ENCODE peak calls at places on chromosomes 12 and 14, in eight cellular contexts. One of them, this sample, is unnamed.

GRCh38 chr14:45972416-45972815 is 679.2 kb downstream of the RPL10L start:
- DNase-seq in GM20000: no peak
- DNase-seq in neural crest cell: no peak
- DNase-seq in body of pancreas: no peak
- DNase-seq in activated T-helper 1 cell treated with anti-CD3 and anti-CD28 coated beads, Interleukin-2, amount 50 U/mL, for 16 hours: no peak
- DNase-seq in frontal cortex: no peak
- DNase-seq in RCC 7860: no peak
- DNase-seq in HCT116: no peak
- DNase-seq in this sample: no peak

GRCh38 chr14:92403981-92404380 is 81.0 kb downstream of the SLC24A4 start:
- DNase-seq in GM20000: no peak
- DNase-seq in activated T-helper 1 cell treated with anti-CD3 and anti-CD28 coated beads, Interleukin-2, amount 50 U/mL, for 16 hours: no peak
- DNase-seq in HCT116: no peak
- DNase-seq in RCC 7860: no peak
- DNase-seq in neural crest cell: no peak
- DNase-seq in frontal cortex: no peak
- DNase-seq in body of pancreas: no peak
- DNase-seq in this sample: no peak

GRCh38 chr12:6614513-6615177 is 7.5 kb upstream of the CHD4 start:
- DNase-seq in neural crest cell: no peak
- DNase-seq in HCT116: no peak
- DNase-seq in activated T-helper 1 cell treated with anti-CD3 and anti-CD28 coated beads, Interleukin-2, amount 50 U/mL, for 16 hours: no peak
- DNase-seq in GM20000: no peak
- DNase-seq in frontal cortex: no peak
- DNase-seq in body of pancreas: no peak
- DNase-seq in RCC 7860: no peak
- DNase-seq in this sample: no peak

GRCh38 chr12:72272731-72273498 is 745 bp downstream of the TRHDE start:
- DNase-seq in activated T-helper 1 cell treated with anti-CD3 and anti-CD28 coated beads, Interleukin-2, amount 50 U/mL, for 16 hours: no peak
- DNase-seq in frontal cortex: peak; percentile 10
- DNase-seq in RCC 7860: no peak
- DNase-seq in body of pancreas: peak; percentile 51
- DNase-seq in neural crest cell: peak; percentile 20
- DNase-seq in GM20000: peak; percentile 32
- DNase-seq in HCT116: no peak
- DNase-seq in this sample: peak; percentile 50

GRCh38 chr12:77402726-77403125 is 337.4 kb upstream of the E2F7 start:
- DNase-seq in activated T-helper 1 cell treated with anti-CD3 and anti-CD28 coated beads, Interleukin-2, amount 50 U/mL, for 16 hours: no peak
- DNase-seq in GM20000: no peak
- DNase-seq in HCT116: no peak
- DNase-seq in RCC 7860: no peak
- DNase-seq in frontal cortex: no peak
- DNase-seq in neural crest cell: no peak
- DNase-seq in body of pancreas: no peak
- DNase-seq in this sample: no peak

GRCh38 chr14:75977544-75977943 is 4.3 kb downstream of the TGFB3 start:
- DNase-seq in activated T-helper 1 cell treated with anti-CD3 and anti-CD28 coated beads, Interleukin-2, amount 50 U/mL, for 16 hours: no peak
- DNase-seq in body of pancreas: no peak
- DNase-seq in GM20000: no peak
- DNase-seq in RCC 7860: no peak
- DNase-seq in neural crest cell: no peak
- DNase-seq in HCT116: no peak
- DNase-seq in frontal cortex: no peak
- DNase-seq in this sample: no peak

GRCh38 chr12:115983226-115983798 is 294.2 kb downstream of the MED13L start:
- DNase-seq in GM20000: no peak
- DNase-seq in frontal cortex: no peak
- DNase-seq in neural crest cell: no peak
- DNase-seq in activated T-helper 1 cell treated with anti-CD3 and anti-CD28 coated beads, Interleukin-2, amount 50 U/mL, for 16 hours: no peak
- DNase-seq in body of pancreas: peak; percentile 20
- DNase-seq in HCT116: no peak
- DNase-seq in RCC 7860: no peak
- DNase-seq in this sample: peak; percentile 15

GRCh38 chr14:24481622-24482324 is 26.3 kb downstream of the CMA1 start:
- DNase-seq in HCT116: peak; percentile 44
- DNase-seq in activated T-helper 1 cell treated with anti-CD3 and anti-CD28 coated beads, Interleukin-2, amount 50 U/mL, for 16 hours: no peak
- DNase-seq in frontal cortex: peak; percentile 18
- DNase-seq in body of pancreas: peak; percentile 34
- DNase-seq in RCC 7860: no peak
- DNase-seq in neural crest cell: peak; percentile 40
- DNase-seq in GM20000: peak; percentile 81
- DNase-seq in this sample: peak; percentile 74

GRCh38 chr14:90830931-90831701 is 14.9 kb upstream of the TTC7B start:
- DNase-seq in neural crest cell: no peak
- DNase-seq in body of pancreas: no peak
- DNase-seq in GM20000: no peak
- DNase-seq in activated T-helper 1 cell treated with anti-CD3 and anti-CD28 coated beads, Interleukin-2, amount 50 U/mL, for 16 hours: no peak
- DNase-seq in HCT116: no peak
- DNase-seq in RCC 7860: no peak
- DNase-seq in frontal cortex: no peak
- DNase-seq in this sample: no peak

GRCh38 chr12:27081668-27082091 is 698 bp downstream of the C12orf71 start:
- DNase-seq in GM20000: no peak
- DNase-seq in neural crest cell: no peak
- DNase-seq in activated T-helper 1 cell treated with anti-CD3 and anti-CD28 coated beads, Interleukin-2, amount 50 U/mL, for 16 hours: no peak
- DNase-seq in HCT116: no peak
- DNase-seq in frontal cortex: no peak
- DNase-seq in RCC 7860: no peak
- DNase-seq in body of pancreas: no peak
- DNase-seq in this sample: no peak

GRCh38 chr14:102749393-102749792 is 27.9 kb upstream of the TRAF3 start:
- DNase-seq in HCT116: no peak
- DNase-seq in GM20000: no peak
- DNase-seq in frontal cortex: no peak
- DNase-seq in neural crest cell: no peak
- DNase-seq in RCC 7860: no peak
- DNase-seq in body of pancreas: no peak
- DNase-seq in activated T-helper 1 cell treated with anti-CD3 and anti-CD28 coated beads, Interleukin-2, amount 50 U/mL, for 16 hours: no peak
- DNase-seq in this sample: no peak

GRCh38 chr12:66405395-66405794 is 103.1 kb downstream of the HELB start:
- DNase-seq in body of pancreas: no peak
- DNase-seq in activated T-helper 1 cell treated with anti-CD3 and anti-CD28 coated beads, Interleukin-2, amount 50 U/mL, for 16 hours: no peak
- DNase-seq in GM20000: no peak
- DNase-seq in RCC 7860: no peak
- DNase-seq in HCT116: no peak
- DNase-seq in neural crest cell: no peak
- DNase-seq in frontal cortex: no peak
- DNase-seq in this sample: no peak

GRCh38 chr12:4648099-4648498 is 752 bp downstream of the AKAP3 start:
- DNase-seq in body of pancreas: no peak
- DNase-seq in frontal cortex: no peak
- DNase-seq in HCT116: no peak
- DNase-seq in GM20000: no peak
- DNase-seq in neural crest cell: no peak
- DNase-seq in activated T-helper 1 cell treated with anti-CD3 and anti-CD28 coated beads, Interleukin-2, amount 50 U/mL, for 16 hours: no peak
- DNase-seq in RCC 7860: no peak
- DNase-seq in this sample: no peak

GRCh38 chr12:116910645-116911449 is at the start of gene FBXW8:
- DNase-seq in HCT116: peak; percentile 48
- DNase-seq in activated T-helper 1 cell treated with anti-CD3 and anti-CD28 coated beads, Interleukin-2, amount 50 U/mL, for 16 hours: peak; percentile 16
- DNase-seq in neural crest cell: peak; percentile 82
- DNase-seq in frontal cortex: peak; percentile 81
- DNase-seq in RCC 7860: peak; percentile 49
- DNase-seq in GM20000: peak; percentile 87
- DNase-seq in body of pancreas: peak; percentile 76
- DNase-seq in this sample: peak; percentile 81

GRCh38 chr12:51383281-51383905 is 7.8 kb downstream of the GALNT6 start:
- DNase-seq in activated T-helper 1 cell treated with anti-CD3 and anti-CD28 coated beads, Interleukin-2, amount 50 U/mL, for 16 hours: no peak
- DNase-seq in HCT116: no peak
- DNase-seq in neural crest cell: no peak
- DNase-seq in body of pancreas: no peak
- DNase-seq in GM20000: no peak
- DNase-seq in frontal cortex: no peak
- DNase-seq in RCC 7860: no peak
- DNase-seq in this sample: no peak

GRCh38 chr12:85823436-85824179 is 12.6 kb downstream of the RASSF9 start:
- DNase-seq in activated T-helper 1 cell treated with anti-CD3 and anti-CD28 coated beads, Interleukin-2, amount 50 U/mL, for 16 hours: no peak
- DNase-seq in RCC 7860: peak; percentile 49
- DNase-seq in body of pancreas: no peak
- DNase-seq in frontal cortex: no peak
- DNase-seq in neural crest cell: no peak
- DNase-seq in GM20000: no peak
- DNase-seq in HCT116: no peak
- DNase-seq in this sample: no peak

GRCh38 chr12:6795088-6795487 is 5.8 kb downstream of the CD4 start:
- DNase-seq in body of pancreas: no peak
- DNase-seq in neural crest cell: no peak
- DNase-seq in GM20000: no peak
- DNase-seq in RCC 7860: no peak
- DNase-seq in activated T-helper 1 cell treated with anti-CD3 and anti-CD28 coated beads, Interleukin-2, amount 50 U/mL, for 16 hours: no peak
- DNase-seq in HCT116: no peak
- DNase-seq in frontal cortex: no peak
- DNase-seq in this sample: no peak

GRCh38 chr12:130967631-130968030 is 13.9 kb downstream of the ADGRD1 start:
- DNase-seq in body of pancreas: no peak
- DNase-seq in activated T-helper 1 cell treated with anti-CD3 and anti-CD28 coated beads, Interleukin-2, amount 50 U/mL, for 16 hours: no peak
- DNase-seq in RCC 7860: no peak
- DNase-seq in GM20000: no peak
- DNase-seq in frontal cortex: no peak
- DNase-seq in neural crest cell: no peak
- DNase-seq in HCT116: no peak
- DNase-seq in this sample: no peak

GRCh38 chr12:49527361-49528130 is 11.3 kb upstream of the KCNH3 start:
- DNase-seq in frontal cortex: no peak
- DNase-seq in RCC 7860: no peak
- DNase-seq in body of pancreas: no peak
- DNase-seq in neural crest cell: no peak
- DNase-seq in GM20000: no peak
- DNase-seq in HCT116: no peak
- DNase-seq in activated T-helper 1 cell treated with anti-CD3 and anti-CD28 coated beads, Interleukin-2, amount 50 U/mL, for 16 hours: no peak
- DNase-seq in this sample: no peak

GRCh38 chr12:26188641-26189040 is 6.7 kb upstream of the SSPN start:
- DNase-seq in GM20000: no peak
- DNase-seq in frontal cortex: no peak
- DNase-seq in body of pancreas: no peak
- DNase-seq in activated T-helper 1 cell treated with anti-CD3 and anti-CD28 coated beads, Interleukin-2, amount 50 U/mL, for 16 hours: no peak
- DNase-seq in RCC 7860: no peak
- DNase-seq in neural crest cell: no peak
- DNase-seq in HCT116: no peak
- DNase-seq in this sample: no peak

GRCh38 chr12:1618489-1618888 is 10.5 kb upstream of the WNT5B start:
- DNase-seq in activated T-helper 1 cell treated with anti-CD3 and anti-CD28 coated beads, Interleukin-2, amount 50 U/mL, for 16 hours: no peak
- DNase-seq in GM20000: no peak
- DNase-seq in body of pancreas: no peak
- DNase-seq in HCT116: no peak
- DNase-seq in neural crest cell: no peak
- DNase-seq in frontal cortex: no peak
- DNase-seq in RCC 7860: no peak
- DNase-seq in this sample: no peak

GRCh38 chr12:89768586-89769482 is 60.2 kb upstream of the ATP2B1 start:
- DNase-seq in GM20000: no peak
- DNase-seq in frontal cortex: no peak
- DNase-seq in HCT116: peak; percentile 95
- DNase-seq in activated T-helper 1 cell treated with anti-CD3 and anti-CD28 coated beads, Interleukin-2, amount 50 U/mL, for 16 hours: no peak
- DNase-seq in body of pancreas: no peak
- DNase-seq in neural crest cell: no peak
- DNase-seq in RCC 7860: peak; percentile 96
- DNase-seq in this sample: no peak

GRCh38 chr14:91883770-91884169 is 16.4 kb upstream of the TC2N start:
- DNase-seq in RCC 7860: no peak
- DNase-seq in HCT116: no peak
- DNase-seq in activated T-helper 1 cell treated with anti-CD3 and anti-CD28 coated beads, Interleukin-2, amount 50 U/mL, for 16 hours: no peak
- DNase-seq in frontal cortex: no peak
- DNase-seq in neural crest cell: no peak
- DNase-seq in GM20000: no peak
- DNase-seq in body of pancreas: peak; percentile 32
- DNase-seq in this sample: no peak

GRCh38 chr14:75612157-75612556 is 33.7 kb downstream of the FLVCR2 start:
- DNase-seq in neural crest cell: no peak
- DNase-seq in HCT116: no peak
- DNase-seq in activated T-helper 1 cell treated with anti-CD3 and anti-CD28 coated beads, Interleukin-2, amount 50 U/mL, for 16 hours: no peak
- DNase-seq in frontal cortex: no peak
- DNase-seq in body of pancreas: no peak
- DNase-seq in RCC 7860: no peak
- DNase-seq in GM20000: no peak
- DNase-seq in this sample: peak; percentile 10

GRCh38 chr12:50166776-50167025 is 468 bp downstream of the CERS5 start:
- DNase-seq in body of pancreas: no peak
- DNase-seq in neural crest cell: no peak
- DNase-seq in frontal cortex: no peak
- DNase-seq in HCT116: no peak
- DNase-seq in RCC 7860: no peak
- DNase-seq in activated T-helper 1 cell treated with anti-CD3 and anti-CD28 coated beads, Interleukin-2, amount 50 U/mL, for 16 hours: peak; percentile 12
- DNase-seq in GM20000: no peak
- DNase-seq in this sample: no peak

GRCh38 chr12:118034429-118035193 is 18.1 kb downstream of the RFC5 start:
- DNase-seq in activated T-helper 1 cell treated with anti-CD3 and anti-CD28 coated beads, Interleukin-2, amount 50 U/mL, for 16 hours: no peak
- DNase-seq in frontal cortex: no peak
- DNase-seq in HCT116: no peak
- DNase-seq in RCC 7860: peak; percentile 33
- DNase-seq in neural crest cell: no peak
- DNase-seq in GM20000: no peak
- DNase-seq in body of pancreas: peak; percentile 34
- DNase-seq in this sample: peak; percentile 12

GRCh38 chr14:64762044-64763034 is 58.1 kb downstream of the PLEKHG3 start:
- DNase-seq in HCT116: peak; percentile 51
- DNase-seq in RCC 7860: peak; percentile 42
- DNase-seq in neural crest cell: no peak
- DNase-seq in GM20000: no peak
- DNase-seq in frontal cortex: peak; percentile 71
- DNase-seq in activated T-helper 1 cell treated with anti-CD3 and anti-CD28 coated beads, Interleukin-2, amount 50 U/mL, for 16 hours: no peak
- DNase-seq in body of pancreas: peak; percentile 92
- DNase-seq in this sample: peak; percentile 43